ENCODE peak calls at places on chromosomes 6 and 20, in five cellular contexts. T, W, E, V and O are unnamed samples.

GRCh38 chr6:108476381-108476780 is 84.3 kb upstream of the FOXO3 start:
- DNase-seq in T (no peak), W (no peak), E (no peak), V (no peak), O (no peak)

GRCh38 chr6:24775520-24776058 is 852 bp downstream of the GMNN start:
- DNase-seq in W (no peak), E (peak; percentile 65), T (no peak), V (peak; percentile 55), O (peak; percentile 54)

GRCh38 chr20:22993823-22994222 is 41.3 kb upstream of the SSTR4 start:
- DNase-seq in T (no peak), E (no peak), V (no peak), W (no peak), O (no peak)

GRCh38 chr20:58907481-58908137 is 55.1 kb downstream of the GNAS start:
- DNase-seq in T (peak; percentile 97), E (peak; percentile 99), W (peak; percentile 97), V (peak; percentile 92), O (peak; percentile 99)

GRCh38 chr20:45111799-45112471 is 3.0 kb downstream of the WFDC5 start:
- DNase-seq in V (no peak), T (no peak), W (no peak), E (peak; percentile 24), O (no peak)

GRCh38 chr20:32336918-32337347 is 21.2 kb upstream of the ASXL1 start:
- DNase-seq in E (peak; percentile 59), V (peak; percentile 37), T (no peak), W (no peak), O (peak; percentile 66)

GRCh38 chr6:16184129-16184528 is 54.3 kb upstream of the GMPR start:
- DNase-seq in E (peak; percentile 56), V (no peak), W (no peak), T (peak; percentile 75), O (peak; percentile 30)

GRCh38 chr6:17418281-17419188 is 25.1 kb downstream of the CAP2 start:
- DNase-seq in W (no peak), V (peak; percentile 44), T (no peak), E (peak; percentile 71), O (peak; percentile 49)

GRCh38 chr20:1015181-1015580 is 13.1 kb upstream of the RSPO4 start:
- DNase-seq in W (no peak), T (no peak), E (no peak), V (no peak), O (no peak)

GRCh38 chr6:167455371-167455770 is 130.5 kb downstream of the TTLL2 start:
- DNase-seq in W (no peak), E (no peak), T (no peak), V (no peak), O (no peak)

GRCh38 chr6:62980724-62981123 is 230.5 kb upstream of the FKBP1C start:
- DNase-seq in V (no peak), W (no peak), E (no peak), T (no peak), O (no peak)

GRCh38 chr6:160137989-160138835 is 16.6 kb downstream of the SLC22A1 start:
- DNase-seq in V (peak; percentile 53), T (peak; percentile 71), W (peak; percentile 73), E (peak; percentile 84), O (peak; percentile 80)

GRCh38 chr20:4814696-4815252 is 93.1 kb downstream of the PRND start:
- DNase-seq in V (no peak), E (no peak), T (no peak), W (no peak), O (no peak)

GRCh38 chr20:461254-462198 is 807 bp downstream of the TBC1D20 start:
- DNase-seq in T (peak; percentile 66), V (no peak), W (peak; percentile 77), E (peak; percentile 52), O (peak; percentile 35)

GRCh38 chr6:153392156-153392555 is 261.1 kb upstream of the RGS17 start:
- DNase-seq in E (no peak), V (no peak), W (no peak), T (no peak), O (no peak)

GRCh38 chr20:39252035-39252434 is 289.9 kb downstream of the DHX35 start:
- DNase-seq in W (no peak), T (no peak), E (no peak), V (no peak), O (no peak)

GRCh38 chr6:109910571-109910970 is 67.5 kb upstream of the GPR6 start:
- DNase-seq in T (no peak), E (no peak), W (no peak), V (no peak), O (no peak)

GRCh38 chr20:1324598-1325172 is 4.3 kb downstream of the SDCBP2 start:
- DNase-seq in T (no peak), V (no peak), E (peak; percentile 82), W (peak; percentile 60), O (peak; percentile 70)

GRCh38 chr20:44014807-44015732 is 100.4 kb downstream of the TOX2 start:
- DNase-seq in W (no peak), T (peak; percentile 59), V (no peak), E (peak; percentile 64), O (peak; percentile 43)

GRCh38 chr6:40807484-40807883 is 220.3 kb upstream of the LRFN2 start:
- DNase-seq in V (no peak), E (no peak), W (no peak), T (no peak), O (no peak)

GRCh38 chr20:44695295-44696230 is 19.6 kb upstream of the CCN5 start:
- DNase-seq in V (no peak), E (peak; percentile 39), W (no peak), T (no peak), O (peak; percentile 66)

GRCh38 chr6:13709698-13710551 is 1.7 kb downstream of the RANBP9 start:
- DNase-seq in E (peak; percentile 45), T (no peak), V (peak; percentile 53), W (no peak), O (peak; percentile 56)

GRCh38 chr20:63325554-63326313 is 32.7 kb downstream of the COL20A1 start:
- DNase-seq in W (peak; percentile 41), V (no peak), E (no peak), T (no peak), O (no peak)

GRCh38 chr6:7933794-7934193 is 23.2 kb upstream of the TXNDC5 start:
- DNase-seq in W (no peak), V (no peak), E (no peak), T (no peak), O (no peak)

GRCh38 chr6:46909371-46909770 is 12.4 kb downstream of the ADGRF5 start:
- DNase-seq in T (no peak), W (no peak), V (no peak), E (peak; percentile 58), O (no peak)

GRCh38 chr6:28775052-28775376 is 148.8 kb downstream of the TRIM27 start:
- DNase-seq in E (no peak), V (no peak), T (no peak), W (no peak), O (no peak)

DNA sequence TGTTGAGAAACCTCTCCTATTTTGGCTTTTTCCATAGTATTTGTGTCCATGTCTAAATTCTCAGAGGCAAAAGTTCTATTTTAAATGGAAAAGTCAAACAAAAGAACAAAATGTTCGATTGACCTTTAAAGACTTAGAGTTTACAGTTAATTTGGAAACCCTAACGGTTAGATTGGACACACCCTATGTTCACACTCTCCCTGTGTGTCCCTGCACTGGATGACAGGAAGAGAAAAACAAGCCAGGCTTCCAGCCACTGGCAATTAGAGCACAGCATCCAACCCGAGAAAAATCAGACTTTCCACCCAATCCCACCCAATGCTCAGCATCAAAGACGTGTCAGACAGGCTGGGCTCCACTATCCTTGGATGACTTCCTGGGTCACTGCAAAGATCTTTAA is 241.3 kb downstream of the TBXT start:
- DNase-seq in W (no peak), E (no peak), T (no peak), V (no peak), O (no peak)
- TF ChIP-seq CTCF in W (no peak), E (no peak), T (no peak), V (no peak), O (no peak)

GRCh38 chr6:71889366-71889765 is 3.0 kb downstream of the RIMS1 start:
- DNase-seq in E (no peak), T (no peak), V (no peak), W (no peak), O (no peak)

GRCh38 chr6:71888720-71889340 is 2.5 kb downstream of the RIMS1 start:
- DNase-seq in T (no peak), V (no peak), W (no peak), E (no peak), O (no peak)

GRCh38 chr6:71887006-71887743 is 825 bp downstream of the RIMS1 start:
- DNase-seq in V (no peak), W (peak; percentile 58), E (no peak), T (no peak), O (no peak)

GRCh38 chr6:71887744-71888115 is 1.4 kb downstream of the RIMS1 start:
- DNase-seq in T (no peak), V (no peak), E (no peak), W (no peak), O (no peak)

GRCh38 chr6:71886184-71887005 is at the start of gene RIMS1:
- DNase-seq in W (peak; percentile 55), E (peak; percentile 3), T (peak; percentile 22), V (no peak), O (peak; percentile 0)
- H3K4me3 ChIP-seq in W (no peak within 1 kb of the TSS), E (peak within 1 kb of the TSS; percentile 27), T (peak within 1 kb of the TSS; percentile 40), V (no peak within 1 kb of the TSS), O (peak within 1 kb of the TSS; percentile 37)

DNA sequence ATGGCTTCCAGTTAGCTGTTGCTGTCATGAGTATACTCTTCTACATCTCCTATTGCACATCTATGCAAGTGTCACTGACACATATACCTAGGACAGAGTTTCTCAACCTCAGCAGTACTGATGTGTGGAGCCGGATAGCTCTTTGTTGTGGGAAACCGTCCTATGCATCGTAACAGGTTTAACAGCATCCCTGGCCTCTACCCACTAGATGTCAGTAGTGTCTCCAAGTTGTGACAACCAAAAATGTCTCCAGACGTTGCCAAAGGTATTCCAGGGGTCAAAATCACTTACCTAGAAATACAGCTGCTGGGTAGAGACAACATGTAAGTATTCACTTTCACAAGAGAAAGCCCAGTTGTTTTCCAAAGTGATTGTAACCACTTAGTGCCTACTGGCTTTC is 637.6 kb downstream of the RNF144B start:
- DNase-seq in V (peak; percentile 43), T (peak; percentile 63), W (no peak), E (peak; percentile 62), O (peak; percentile 42)
- TF ChIP-seq CTCF in V (peak; percentile 67), T (no peak), W (no peak), E (peak; percentile 67), O (peak; percentile 50)

GRCh38 chr20:36861875-36862801 is 13.8 kb upstream of the TLDC2 start:
- DNase-seq in T (peak; percentile 96), W (peak; percentile 98), E (peak; percentile 77), V (peak; percentile 38), O (peak; percentile 77)
- H3K4me3 ChIP-seq in T (peak overlapping the region; percentile 71), W (peak overlapping the region; percentile 65), E (peak overlapping the region; percentile 64), V (no peak overlapping the region), O (peak overlapping the region; percentile 76)

GRCh38 chr6:164612731-164613130 is 696.7 kb downstream of the C6orf118 start:
- DNase-seq in V (no peak), E (no peak), T (no peak), W (no peak), O (no peak)
- TF ChIP-seq CTCF in V (no peak), E (no peak), T (no peak), W (no peak), O (no peak)

GRCh38 chr20:47493175-47493953 is 8.3 kb upstream of the NCOA3 start:
- DNase-seq in T (peak; percentile 92), V (peak; percentile 94), E (peak; percentile 89), W (peak; percentile 95), O (peak; percentile 93)
- H3K4me3 ChIP-seq in T (no peak overlapping the region), V (peak overlapping the region; percentile 38), E (no peak overlapping the region), W (no peak overlapping the region), O (no peak overlapping the region)